ENCODE peak calls at places on chromosome 18, in five cellular contexts. One of them, this sample, is unnamed.

GRCh38 chr18:6376433-6377229 is 38.1 kb downstream of the L3MBTL4 start:
- DNase-seq in dorsolateral prefrontal cortex: no peak
- DNase-seq in psoas muscle: no peak
- DNase-seq in upper lobe of right lung: no peak
- DNase-seq in DND-41: no peak
- DNase-seq in this sample: no peak

GRCh38 chr18:58965930-58966662 is 101.4 kb downstream of the ZNF532 start:
- DNase-seq in dorsolateral prefrontal cortex: no peak
- DNase-seq in psoas muscle: no peak
- DNase-seq in DND-41: no peak
- DNase-seq in upper lobe of right lung: no peak
- DNase-seq in this sample: no peak

GRCh38 chr18:43887491-43887890 is 610.2 kb upstream of the SYT4 start:
- DNase-seq in dorsolateral prefrontal cortex: no peak
- DNase-seq in DND-41: no peak
- DNase-seq in psoas muscle: no peak
- DNase-seq in upper lobe of right lung: no peak
- DNase-seq in this sample: no peak

GRCh38 chr18:77067315-77068061 is 65.1 kb downstream of the MBP start:
- DNase-seq in upper lobe of right lung: peak; percentile 86
- DNase-seq in psoas muscle: peak; percentile 70
- DNase-seq in DND-41: peak; percentile 78
- DNase-seq in dorsolateral prefrontal cortex: no peak
- DNase-seq in this sample: peak; percentile 86

GRCh38 chr18:28916436-28916835 is 739.5 kb upstream of the CDH2 start:
- DNase-seq in psoas muscle: no peak
- DNase-seq in upper lobe of right lung: no peak
- DNase-seq in dorsolateral prefrontal cortex: no peak
- DNase-seq in DND-41: no peak
- DNase-seq in this sample: no peak

GRCh38 chr18:58870621-58871020 is 5.9 kb downstream of the ZNF532 start:
- DNase-seq in upper lobe of right lung: no peak
- DNase-seq in dorsolateral prefrontal cortex: no peak
- DNase-seq in DND-41: no peak
- DNase-seq in psoas muscle: no peak
- DNase-seq in this sample: no peak

GRCh38 chr18:49655266-49656097 is 93.6 kb downstream of the LIPG start:
- DNase-seq in psoas muscle: no peak
- DNase-seq in upper lobe of right lung: no peak
- DNase-seq in dorsolateral prefrontal cortex: no peak
- DNase-seq in DND-41: no peak
- DNase-seq in this sample: no peak

GRCh38 chr18:46562674-46563192 is 94.3 kb downstream of the LOXHD1 start:
- DNase-seq in upper lobe of right lung: no peak
- DNase-seq in psoas muscle: no peak
- DNase-seq in dorsolateral prefrontal cortex: no peak
- DNase-seq in DND-41: no peak
- DNase-seq in this sample: no peak

GRCh38 chr18:50836521-50836957 is 16.7 kb upstream of the MRO start:
- DNase-seq in DND-41: no peak
- DNase-seq in psoas muscle: no peak
- DNase-seq in dorsolateral prefrontal cortex: no peak
- DNase-seq in upper lobe of right lung: no peak
- DNase-seq in this sample: no peak

GRCh38 chr18:59062643-59063006 is 77.1 kb upstream of the SEC11C start:
- DNase-seq in dorsolateral prefrontal cortex: no peak
- DNase-seq in DND-41: no peak
- DNase-seq in psoas muscle: no peak
- DNase-seq in upper lobe of right lung: no peak
- DNase-seq in this sample: no peak

GRCh38 chr18:57429607-57430165 is 5.5 kb upstream of the ONECUT2 start:
- DNase-seq in DND-41: no peak
- DNase-seq in upper lobe of right lung: no peak
- DNase-seq in psoas muscle: no peak
- DNase-seq in dorsolateral prefrontal cortex: no peak
- DNase-seq in this sample: peak; percentile 42

GRCh38 chr18:58529714-58530354 is 99.1 kb downstream of the ALPK2 start:
- DNase-seq in dorsolateral prefrontal cortex: peak; percentile 46
- DNase-seq in upper lobe of right lung: no peak
- DNase-seq in psoas muscle: peak; percentile 40
- DNase-seq in DND-41: peak; percentile 66
- DNase-seq in this sample: peak; percentile 84

GRCh38 chr18:4134691-4135090 is 320.4 kb downstream of the DLGAP1 start:
- DNase-seq in DND-41: no peak
- DNase-seq in upper lobe of right lung: no peak
- DNase-seq in dorsolateral prefrontal cortex: no peak
- DNase-seq in psoas muscle: no peak
- DNase-seq in this sample: no peak

GRCh38 chr18:59799383-59800015 is 100.3 kb upstream of the PMAIP1 start:
- DNase-seq in DND-41: no peak
- DNase-seq in psoas muscle: no peak
- DNase-seq in upper lobe of right lung: no peak
- DNase-seq in dorsolateral prefrontal cortex: no peak
- DNase-seq in this sample: no peak

GRCh38 chr18:50722311-50722710 is 97.5 kb downstream of the MRO start:
- DNase-seq in psoas muscle: no peak
- DNase-seq in dorsolateral prefrontal cortex: no peak
- DNase-seq in upper lobe of right lung: no peak
- DNase-seq in DND-41: no peak
- DNase-seq in this sample: no peak

GRCh38 chr18:42586603-42587002 is 528.9 kb downstream of the RIT2 start:
- DNase-seq in DND-41: no peak
- DNase-seq in psoas muscle: no peak
- DNase-seq in dorsolateral prefrontal cortex: no peak
- DNase-seq in upper lobe of right lung: no peak
- DNase-seq in this sample: no peak

GRCh38 chr18:26017929-26018328 is 72.5 kb downstream of the SS18 start:
- DNase-seq in psoas muscle: no peak
- DNase-seq in dorsolateral prefrontal cortex: no peak
- DNase-seq in DND-41: no peak
- DNase-seq in upper lobe of right lung: no peak
- DNase-seq in this sample: no peak

GRCh38 chr18:9211955-9212354 is 75.4 kb downstream of the ANKRD12 start:
- DNase-seq in DND-41: no peak
- DNase-seq in dorsolateral prefrontal cortex: no peak
- DNase-seq in psoas muscle: no peak
- DNase-seq in upper lobe of right lung: no peak
- DNase-seq in this sample: no peak

GRCh38 chr18:42801706-42802105 is 313.8 kb downstream of the RIT2 start:
- DNase-seq in upper lobe of right lung: no peak
- DNase-seq in dorsolateral prefrontal cortex: no peak
- DNase-seq in psoas muscle: no peak
- DNase-seq in DND-41: no peak
- DNase-seq in this sample: no peak

GRCh38 chr18:47260138-47260923 is 8.9 kb upstream of the SKOR2 start:
- DNase-seq in dorsolateral prefrontal cortex: no peak
- DNase-seq in upper lobe of right lung: peak; percentile 87
- DNase-seq in psoas muscle: peak; percentile 43
- DNase-seq in DND-41: peak; percentile 15
- DNase-seq in this sample: peak; percentile 55

GRCh38 chr18:25144835-25145234 is 207.1 kb downstream of the ZNF521 start:
- DNase-seq in upper lobe of right lung: no peak
- DNase-seq in psoas muscle: no peak
- DNase-seq in dorsolateral prefrontal cortex: no peak
- DNase-seq in DND-41: no peak
- DNase-seq in this sample: no peak

GRCh38 chr18:2856499-2856898 is 9.7 kb downstream of the EMILIN2 start:
- DNase-seq in dorsolateral prefrontal cortex: no peak
- DNase-seq in DND-41: no peak
- DNase-seq in psoas muscle: no peak
- DNase-seq in upper lobe of right lung: no peak
- DNase-seq in this sample: no peak

GRCh38 chr18:74124642-74125041 is 23.0 kb downstream of the FBXO15 start:
- DNase-seq in DND-41: no peak
- DNase-seq in dorsolateral prefrontal cortex: no peak
- DNase-seq in upper lobe of right lung: no peak
- DNase-seq in psoas muscle: no peak
- DNase-seq in this sample: no peak

GRCh38 chr18:59744271-59744721 is 47.1 kb upstream of the CCBE1 start:
- DNase-seq in DND-41: no peak
- DNase-seq in upper lobe of right lung: no peak
- DNase-seq in psoas muscle: no peak
- DNase-seq in dorsolateral prefrontal cortex: no peak
- DNase-seq in this sample: no peak

GRCh38 chr18:75607701-75608100 is 180.2 kb upstream of the SMIM21 start:
- DNase-seq in upper lobe of right lung: no peak
- DNase-seq in dorsolateral prefrontal cortex: no peak
- DNase-seq in psoas muscle: no peak
- DNase-seq in DND-41: no peak
- DNase-seq in this sample: no peak

GRCh38 chr18:53458266-53458665 is 766.2 kb downstream of the MBD2 start:
- DNase-seq in upper lobe of right lung: no peak
- DNase-seq in psoas muscle: no peak
- DNase-seq in DND-41: no peak
- DNase-seq in dorsolateral prefrontal cortex: no peak
- DNase-seq in this sample: no peak

GRCh38 chr18:53457068-53457467 is 767.4 kb downstream of the MBD2 start:
- DNase-seq in upper lobe of right lung: no peak
- DNase-seq in dorsolateral prefrontal cortex: no peak
- DNase-seq in psoas muscle: no peak
- DNase-seq in DND-41: no peak
- DNase-seq in this sample: no peak

DNA sequence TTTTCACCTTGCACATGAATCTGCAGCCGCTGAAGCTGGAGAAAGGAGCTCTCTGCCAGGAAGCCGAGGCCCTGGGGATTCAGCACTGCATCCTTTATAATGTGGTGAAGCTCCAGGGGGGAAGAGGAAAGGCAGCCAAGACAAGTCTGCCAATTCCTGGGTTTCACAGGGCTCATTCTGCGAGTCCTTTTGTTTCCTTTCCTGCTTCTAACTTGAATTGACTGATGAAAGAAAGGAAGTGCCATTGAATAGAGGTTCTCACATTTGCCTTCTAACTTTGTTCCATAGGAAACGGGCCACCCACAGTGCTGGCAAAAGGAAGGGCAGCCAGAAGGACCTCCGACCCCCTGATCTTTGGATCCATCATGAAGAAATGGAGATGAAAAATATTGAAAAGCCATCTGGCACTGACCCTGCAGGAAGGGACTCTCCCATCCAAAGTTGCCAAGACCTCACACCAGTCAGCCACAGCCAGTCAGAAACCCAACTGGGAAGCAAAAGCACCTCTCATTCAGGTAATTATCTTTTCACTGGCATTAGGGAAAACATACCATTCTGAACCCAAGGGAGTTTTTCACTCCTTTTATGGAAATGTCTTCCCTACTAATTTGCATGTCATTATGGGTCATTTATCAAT is 765.4 kb downstream of the MBD2 start:
- DNase-seq in upper lobe of right lung: no peak
- DNase-seq in DND-41: no peak
- DNase-seq in psoas muscle: no peak
- DNase-seq in dorsolateral prefrontal cortex: peak; percentile 43
- DNase-seq in this sample: no peak
- TF ChIP-seq CTCF in upper lobe of right lung: no peak
- TF ChIP-seq CTCF in DND-41: no peak
- TF ChIP-seq CTCF in psoas muscle: no peak
- TF ChIP-seq CTCF in dorsolateral prefrontal cortex: no peak
- TF ChIP-seq CTCF in this sample: no peak

GRCh38 chr18:392926-393325 is 107.6 kb downstream of the COLEC12 start:
- DNase-seq in DND-41: no peak
- DNase-seq in psoas muscle: no peak
- DNase-seq in dorsolateral prefrontal cortex: no peak
- DNase-seq in upper lobe of right lung: no peak
- DNase-seq in this sample: no peak

GRCh38 chr18:390748-391478 is 109.6 kb downstream of the COLEC12 start:
- DNase-seq in upper lobe of right lung: no peak
- DNase-seq in psoas muscle: no peak
- DNase-seq in DND-41: no peak
- DNase-seq in dorsolateral prefrontal cortex: no peak
- DNase-seq in this sample: no peak

GRCh38 chr18:386950-387349 is 113.6 kb downstream of the COLEC12 start:
- DNase-seq in DND-41: no peak
- DNase-seq in dorsolateral prefrontal cortex: no peak
- DNase-seq in psoas muscle: no peak
- DNase-seq in upper lobe of right lung: no peak
- DNase-seq in this sample: no peak

GRCh38 chr18:388198-388597 is 112.3 kb downstream of the COLEC12 start:
- DNase-seq in upper lobe of right lung: no peak
- DNase-seq in dorsolateral prefrontal cortex: no peak
- DNase-seq in DND-41: no peak
- DNase-seq in psoas muscle: no peak
- DNase-seq in this sample: no peak

GRCh38 chr18:389658-390357 is 110.7 kb downstream of the COLEC12 start:
- DNase-seq in DND-41: peak; percentile 24
- DNase-seq in dorsolateral prefrontal cortex: no peak
- DNase-seq in psoas muscle: no peak
- DNase-seq in upper lobe of right lung: no peak
- DNase-seq in this sample: peak; percentile 5
- TF ChIP-seq CTCF in DND-41: peak; percentile 20
- TF ChIP-seq CTCF in dorsolateral prefrontal cortex: no peak
- TF ChIP-seq CTCF in psoas muscle: no peak
- TF ChIP-seq CTCF in upper lobe of right lung: no peak
- TF ChIP-seq CTCF in this sample: no peak

GRCh38 chr18:55464581-55464980 is 123.4 kb downstream of the TCF4 start:
- DNase-seq in psoas muscle: no peak
- DNase-seq in DND-41: no peak
- DNase-seq in upper lobe of right lung: no peak
- DNase-seq in dorsolateral prefrontal cortex: no peak
- DNase-seq in this sample: no peak
- TF ChIP-seq CTCF in psoas muscle: no peak
- TF ChIP-seq CTCF in DND-41: no peak
- TF ChIP-seq CTCF in upper lobe of right lung: no peak
- TF ChIP-seq CTCF in dorsolateral prefrontal cortex: no peak
- TF ChIP-seq CTCF in this sample: no peak

DNA sequence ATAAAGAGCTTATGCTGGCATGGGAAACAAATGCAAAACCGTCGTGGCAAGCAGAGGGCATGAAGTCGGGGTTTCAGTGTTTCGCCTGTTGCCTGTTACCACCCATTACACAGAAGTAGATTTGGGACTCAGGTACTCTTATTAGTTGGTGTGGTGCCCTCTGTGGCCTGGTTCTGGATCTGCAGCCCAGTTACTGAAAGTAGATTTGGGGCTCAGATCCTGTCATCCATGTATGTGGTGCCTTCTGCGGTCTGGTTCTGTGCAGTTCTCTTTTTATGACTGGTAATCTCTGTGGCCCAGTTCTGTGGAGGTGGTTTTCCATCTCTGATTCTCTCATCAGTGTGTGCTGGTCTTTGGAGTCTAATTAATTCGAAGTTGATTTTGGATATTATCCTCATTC is 45.2 kb downstream of the ADNP2 start:
- DNase-seq in psoas muscle: no peak
- DNase-seq in upper lobe of right lung: no peak
- DNase-seq in DND-41: peak; percentile 37
- DNase-seq in dorsolateral prefrontal cortex: no peak
- DNase-seq in this sample: peak; percentile 77
- TF ChIP-seq CTCF in psoas muscle: peak; percentile 16
- TF ChIP-seq CTCF in upper lobe of right lung: peak; percentile 43
- TF ChIP-seq CTCF in DND-41: peak; percentile 65
- TF ChIP-seq CTCF in dorsolateral prefrontal cortex: peak; percentile 16
- TF ChIP-seq CTCF in this sample: peak; percentile 59

This sample was measured in activated CD8-positive, alpha-beta T cell treated with anti-CD3 and anti-CD28 coated beads for 36 hours.